ENCODE peak calls at places on chromosomes 16 and 17, in seven cellular contexts. E, L, R, W, D, M and P are unnamed samples. For H3K4me1, the result is how much of the 10 kb centered on the place peaks cover.

GRCh38 chr16:57906385-57907316 is 64.3 kb downstream of the CNGB1 start:
- DNase-seq in E (no peak), L (no peak), R (peak), W (peak), D (no peak), M (no peak), P (peak)

GRCh38 chr17:13833921-13834320 is 232.2 kb upstream of the HS3ST3A1 start:
- DNase-seq in E (no peak), L (no peak), R (no peak), W (no peak), D (no peak), M (peak), P (no peak)

GRCh38 chr17:73304971-73305786 is 6.6 kb downstream of the CDC42EP4 start:
- DNase-seq in E (no peak), L (peak), R (peak), W (peak), D (peak), M (peak), P (peak)

GRCh38 chr17:6126768-6127167 is 56.6 kb downstream of the WSCD1 start:
- DNase-seq in E (no peak), L (no peak), R (no peak), W (no peak), D (no peak), M (no peak), P (no peak)

GRCh38 chr17:57557793-57558681 is 187.1 kb downstream of the CCDC182 start:
- DNase-seq in E (no peak), L (no peak), R (no peak), W (no peak), D (no peak), M (peak), P (no peak)

GRCh38 chr16:81238296-81239011 is at the start of gene BCO1:
- DNase-seq in E (no peak), L (peak), R (no peak), W (no peak), D (peak), M (peak), P (no peak)

GRCh38 chr17:8480011-8480976 is 44.6 kb downstream of the NDEL1 start:
- DNase-seq in E (no peak), L (no peak), R (no peak), W (no peak), D (no peak), M (no peak), P (no peak)

GRCh38 chr17:42760652-42761581 is at the start of gene RAMP2:
- DNase-seq in E (no peak), L (no peak), R (peak), W (peak), D (no peak), M (no peak), P (no peak)

GRCh38 chr17:57092779-57093178 is 7.7 kb downstream of the AKAP1 start:
- DNase-seq in E (no peak), L (peak), R (no peak), W (no peak), D (no peak), M (no peak), P (peak)

GRCh38 chr17:40879026-40879425 is 6.0 kb downstream of the KRT20 start:
- DNase-seq in E (no peak), L (no peak), R (no peak), W (no peak), D (no peak), M (no peak), P (no peak)

GRCh38 chr17:15279011-15279477 is 13.9 kb upstream of the PMP22 start:
- DNase-seq in E (no peak), L (no peak), R (no peak), W (no peak), D (no peak), M (peak), P (no peak)

GRCh38 chr16:27080870-27081269 is 14.1 kb downstream of the C16orf82 start:
- DNase-seq in E (no peak), L (no peak), R (no peak), W (no peak), D (no peak), M (no peak), P (no peak)

GRCh38 chr17:56785396-56785795 is 48.3 kb downstream of the C17orf67 start:
- DNase-seq in E (no peak), L (no peak), R (no peak), W (no peak), D (no peak), M (peak), P (no peak)

GRCh38 chr17:9107527-9107926 is 86.2 kb downstream of the NTN1 start:
- DNase-seq in E (no peak), L (no peak), R (no peak), W (no peak), D (no peak), M (no peak), P (no peak)

GRCh38 chr17:82603981-82604448 is 44.2 kb downstream of the WDR45B start:
- DNase-seq in E (no peak), L (peak), R (peak), W (no peak), D (peak), M (no peak), P (peak)

GRCh38 chr17:3565143-3565542 is 7.5 kb upstream of the TRPV3 start:
- DNase-seq in E (no peak), L (no peak), R (no peak), W (no peak), D (no peak), M (no peak), P (no peak)

GRCh38 chr16:50627419-50627818 is 53.7 kb downstream of the SNX20 start:
- DNase-seq in E (no peak), L (peak), R (peak), W (peak), D (no peak), M (peak), P (peak)

GRCh38 chr17:47843391-47843730 is 2.3 kb upstream of the SCRN2 start:
- DNase-seq in E (no peak), L (no peak), R (no peak), W (no peak), D (no peak), M (no peak), P (no peak)
- H3K4me1 ChIP-seq in E (under half), L (under half), R (under half), W (under half), D (under half), M (under half), P (half or more)

DNA sequence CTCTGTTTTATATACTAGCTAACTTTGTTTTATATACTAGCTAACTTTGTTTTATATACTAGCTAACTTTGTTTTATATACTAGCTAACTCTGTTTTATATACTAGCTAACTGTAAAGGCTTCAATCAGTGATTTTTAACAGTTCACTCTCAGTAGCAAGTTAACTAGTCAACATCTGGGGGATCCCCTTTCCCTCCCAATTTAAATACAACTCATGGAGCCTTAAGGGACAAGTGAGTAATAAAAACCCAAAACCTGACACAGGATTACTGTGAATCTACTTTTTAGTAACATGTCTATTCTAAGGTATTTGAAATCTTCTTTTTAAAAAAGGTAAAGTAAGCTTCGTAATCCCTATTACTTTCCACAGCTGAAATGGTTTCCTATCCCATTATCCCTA is 32.2 kb downstream of the FAM222B start:
- DNase-seq in E (no peak), L (no peak), R (no peak), W (no peak), D (no peak), M (no peak), P (no peak)
- H3K4me3 ChIP-seq in E (no peak), L (no peak), R (peak), W (no peak), D (no peak), M (no peak), P (no peak)

GRCh38 chr16:85360323-85361277 is 248.3 kb upstream of the CIBAR2 start:
- DNase-seq in E (peak), L (no peak), R (no peak), W (no peak), D (peak), M (no peak), P (peak)
- H3K4me1 ChIP-seq in E (under half), L (under half), R (under half), W (under half), D (under half), M (under half), P (under half)

GRCh38 chr17:66339563-66339962 is 37.1 kb downstream of the PRKCA start:
- DNase-seq in E (no peak), L (no peak), R (no peak), W (no peak), D (no peak), M (no peak), P (no peak)
- H3K4me3 ChIP-seq in E (no peak), L (no peak), R (no peak), W (no peak), D (no peak), M (no peak), P (no peak)

GRCh38 chr17:50196036-50196435 is 5.4 kb downstream of the COL1A1 start:
- DNase-seq in E (no peak), L (no peak), R (no peak), W (no peak), D (no peak), M (no peak), P (no peak)
- H3K4me1 ChIP-seq in E (under half), L (under half), R (under half), W (under half), D (under half), M (half or more), P (under half)

GRCh38 chr17:32831627-32832243 is 45.2 kb downstream of the MYO1D start:
- DNase-seq in E (no peak), L (no peak), R (no peak), W (no peak), D (no peak), M (no peak), P (no peak)
- H3K4me3 ChIP-seq in E (no peak), L (no peak), R (no peak), W (no peak), D (no peak), M (no peak), P (no peak)